ENCODE peak calls at places on chromosomes 13 and 19, in nine cellular contexts. B is stomach, N is Peyer's patch, I is adrenal gland, Q is A673, V is fibroblast of lung, Z is upper lobe of right lung, S is colonic mucosa, U is pancreas. Y is an unnamed sample.

GRCh38 chr19:10112037-10112751 is 701 bp downstream of the P2RY11 start:
- DNase-seq in B (no peak), Z (peak; percentile 79), N (no peak), S (no peak), Q (no peak), V (no peak), I (no peak), U (no peak), Y (no peak)

GRCh38 chr13:53017433-53017970 is 11.1 kb upstream of the OLFM4 start:
- DNase-seq in V (no peak), Z (peak; percentile 66), N (no peak), B (no peak), I (no peak), Q (no peak), U (no peak), S (no peak), Y (no peak)

GRCh38 chr13:75762066-75762937 is 126.2 kb downstream of the LMO7 start:
- DNase-seq in S (peak; percentile 36), Q (no peak), V (no peak), Z (no peak), I (no peak), B (peak; percentile 26), U (no peak), N (peak; percentile 50), Y (no peak)

GRCh38 chr13:45584816-45585215 is 30.7 kb downstream of the ERICH6B start:
- DNase-seq in B (no peak), V (no peak), N (no peak), Q (peak; percentile 35), U (no peak), S (no peak), Z (no peak), I (no peak), Y (peak; percentile 17)

GRCh38 chr13:34700155-34700554 is 241.9 kb upstream of the NBEA start:
- DNase-seq in V (no peak), U (no peak), I (no peak), S (no peak), B (no peak), N (no peak), Q (no peak), Z (no peak), Y (no peak)

GRCh38 chr13:28575200-28575599 is 80.3 kb upstream of the FLT1 start:
- DNase-seq in B (no peak), Q (no peak), V (no peak), I (no peak), N (peak; percentile 80), U (no peak), Z (no peak), S (peak; percentile 62), Y (no peak)

GRCh38 chr19:33797821-33798633 is 1.4 kb downstream of the KCTD15 start:
- DNase-seq in S (peak; percentile 84), U (peak; percentile 83), N (peak; percentile 64), V (peak; percentile 58), I (no peak), Q (peak; percentile 34), B (peak; percentile 57), Z (no peak), Y (peak; percentile 41)

GRCh38 chr19:44003461-44004134 is 841 bp downstream of the ZNF230 start:
- DNase-seq in Q (no peak), I (peak; percentile 28), V (peak; percentile 0), N (no peak), Z (peak; percentile 57), U (no peak), S (peak; percentile 24), B (no peak), Y (no peak)

GRCh38 chr13:42102961-42103688 is 54.7 kb downstream of the DGKH start:
- DNase-seq in U (no peak), V (peak; percentile 80), B (no peak), Q (no peak), Z (no peak), I (no peak), N (no peak), S (no peak), Y (no peak)

GRCh38 chr13:23433171-23434153 is at the start of gene SACS:
- DNase-seq in S (no peak), V (peak; percentile 80), B (no peak), I (no peak), U (peak; percentile 74), N (no peak), Q (peak; percentile 56), Z (no peak), Y (peak; percentile 64)

GRCh38 chr19:55156202-55157063 is 1.1 kb downstream of the TNNI3 start:
- DNase-seq in S (peak; percentile 91), N (peak; percentile 68), I (peak; percentile 89), Q (peak; percentile 94), Z (peak; percentile 79), U (peak; percentile 84), B (peak; percentile 65), V (peak; percentile 25), Y (peak; percentile 93)

GRCh38 chr19:10454267-10454666 is 33.9 kb downstream of the PDE4A start:
- DNase-seq in Q (peak; percentile 47), B (no peak), S (no peak), I (no peak), U (no peak), V (no peak), Z (no peak), N (no peak), Y (peak; percentile 54)

GRCh38 chr19:12379732-12380443 is 14.4 kb upstream of the ZNF442 start:
- DNase-seq in I (no peak), B (no peak), Z (no peak), Q (no peak), S (no peak), N (no peak), V (no peak), U (no peak), Y (no peak)

GRCh38 chr19:55657004-55657747 is 2.3 kb downstream of the U2AF2 start:
- DNase-seq in V (no peak), S (no peak), I (peak; percentile 65), B (peak; percentile 65), U (no peak), Z (no peak), Q (no peak), N (no peak), Y (no peak)

GRCh38 chr19:41019346-41019745 is 28.3 kb downstream of the CYP2B6 start:
- DNase-seq in V (no peak), S (no peak), I (no peak), Q (no peak), U (no peak), N (no peak), Z (no peak), B (no peak), Y (no peak)

GRCh38 chr13:49540552-49540951 is 44.8 kb downstream of the PHF11 start:
- DNase-seq in B (no peak), V (peak; percentile 82), S (no peak), I (no peak), Q (no peak), Z (no peak), N (no peak), U (no peak), Y (no peak)
- H3K4me3 ChIP-seq in B (no peak overlapping the region), V (no peak overlapping the region), S (no peak overlapping the region), I (no peak overlapping the region), Q (no peak overlapping the region), Z (peak overlapping the region; percentile 7), N (peak overlapping the region; percentile 8), U (no peak overlapping the region), Y (no peak overlapping the region)

GRCh38 chr13:80671773-80672172 is 330.8 kb upstream of the SPRY2 start:
- DNase-seq in Z (no peak), N (no peak), U (no peak), B (no peak), I (no peak), V (no peak), S (no peak), Q (no peak), Y (no peak)
- TF ChIP-seq CTCF in Z (no peak), N (no peak), U (no peak), B (no peak), I (no peak), V (no peak), S (no peak), Q (no peak), Y (no peak)

GRCh38 chr13:104289400-104289799 is 1223.2 kb upstream of the SLC10A2 start:
- DNase-seq in Q (no peak), B (no peak), S (no peak), Z (no peak), V (peak; percentile 23), U (no peak), N (no peak), I (no peak), Y (no peak)
- H3K4me1 ChIP-seq in Q (no peaks in the 10 kb centered on the region), B (no peaks in the 10 kb centered on the region), S (no peaks in the 10 kb centered on the region), Z (no peaks in the 10 kb centered on the region), V (no peaks in the 10 kb centered on the region), U (no peaks in the 10 kb centered on the region), N (no peaks in the 10 kb centered on the region), I (no peaks in the 10 kb centered on the region), Y (no peaks in the 10 kb centered on the region)

GRCh38 chr19:13503570-13504235 is 2.6 kb downstream of the CACNA1A start:
- DNase-seq in N (no peak), I (no peak), S (no peak), U (no peak), V (no peak), B (no peak), Z (no peak), Q (no peak), Y (no peak)

GRCh38 chr19:13507053-13507611 is 853 bp upstream of the CACNA1A start:
- DNase-seq in V (peak; percentile 17), S (no peak), Q (no peak), N (no peak), U (no peak), Z (no peak), I (no peak), B (no peak), Y (no peak)

GRCh38 chr19:13505164-13505695 is 1.0 kb downstream of the CACNA1A start:
- DNase-seq in I (no peak), Q (no peak), U (no peak), Z (no peak), N (no peak), B (no peak), S (no peak), V (no peak), Y (no peak)

GRCh38 chr19:13505761-13506549 is at the start of gene CACNA1A:
- DNase-seq in Z (no peak), Q (peak; percentile 17), V (peak; percentile 14), U (peak; percentile 58), B (no peak), N (no peak), I (no peak), S (no peak), Y (peak; percentile 11)

GRCh38 chr19:13506550-13506878 is 235 bp upstream of the CACNA1A start:
- DNase-seq in Q (no peak), N (no peak), U (no peak), S (no peak), Z (no peak), V (peak; percentile 7), I (no peak), B (no peak), Y (no peak)
- H3K4me3 ChIP-seq in Q (peak overlapping the region; percentile 23), N (no peak overlapping the region), U (no peak overlapping the region), S (no peak overlapping the region), Z (no peak overlapping the region), V (peak overlapping the region; percentile 42), I (no peak overlapping the region), B (peak overlapping the region; percentile 34), Y (no peak overlapping the region)

Y was measured in BE2C.